ENCODE peak calls at places on chromosomes 1 and 21, in seven cellular contexts. E is tibial nerve, L is epithelial cell of esophagus, Q is GM12865, Z is AG09319, B is lower lobe of right lung, D is mesothelial cell of epicardium. R is an unnamed sample.

GRCh38 chr1:59143824-59144223 is 153.1 kb upstream of the FGGY start:
- DNase-seq in Q (no peak), B (no peak), E (no peak), Z (no peak), D (no peak), L (no peak), R (no peak)

GRCh38 chr1:43669878-43670277 is 19.9 kb downstream of the KDM4A start:
- DNase-seq in Z (no peak), Q (no peak), D (no peak), B (no peak), E (no peak), L (no peak), R (no peak)

GRCh38 chr1:214864896-214865688 is 217.4 kb upstream of the KCNK2 start:
- DNase-seq in D (no peak), L (peak), Q (no peak), Z (peak), B (no peak), E (no peak), R (no peak)

GRCh38 chr1:10283318-10283984 is 73.1 kb downstream of the KIF1B start:
- DNase-seq in D (no peak), B (no peak), E (no peak), Q (peak), Z (no peak), L (no peak), R (peak)

GRCh38 chr1:29984544-29985375 is 738.6 kb downstream of the MATN1 start:
- DNase-seq in Z (no peak), B (no peak), L (no peak), E (no peak), Q (no peak), D (no peak), R (no peak)

GRCh38 chr1:166184897-166185296 is 18.1 kb upstream of the FAM78B start:
- DNase-seq in L (peak), D (no peak), Z (no peak), Q (no peak), E (no peak), B (no peak), R (no peak)

GRCh38 chr1:156347337-156347736 is 9.0 kb downstream of the TSACC start:
- DNase-seq in B (no peak), Z (peak), Q (no peak), E (no peak), L (no peak), D (no peak), R (no peak)

GRCh38 chr21:45423201-45423955 is 18.4 kb downstream of the COL18A1 start:
- DNase-seq in E (no peak), Z (no peak), Q (no peak), B (peak), L (no peak), D (no peak), R (no peak)

GRCh38 chr1:228900099-228900965 is 165.1 kb downstream of the RHOU start:
- DNase-seq in L (no peak), B (no peak), E (peak), Z (no peak), Q (no peak), D (no peak), R (no peak)

GRCh38 chr1:27031235-27032118 is 18.8 kb upstream of the TENT5B start:
- DNase-seq in E (no peak), Z (peak), B (peak), L (peak), D (peak), Q (no peak), R (no peak)

GRCh38 chr1:223264529-223264928 is 99.4 kb downstream of the SUSD4 start:
- DNase-seq in E (no peak), L (no peak), Z (no peak), B (no peak), D (no peak), Q (no peak), R (no peak)
- TF ChIP-seq CTCF in E (no peak), L (no peak), Z (no peak), B (no peak), D (no peak), Q (no peak), R (no peak)

GRCh38 chr1:213669964-213670691 is 317.6 kb upstream of the PROX1 start:
- DNase-seq in Z (no peak), L (no peak), D (no peak), E (no peak), Q (no peak), B (no peak), R (no peak)
- TF ChIP-seq CTCF in Z (no peak), L (no peak), D (no peak), E (no peak), Q (no peak), B (no peak), R (no peak)

GRCh38 chr1:19392221-19392620 is 80.1 kb downstream of the SLC66A1 start:
- DNase-seq in D (no peak), Q (no peak), B (no peak), L (no peak), E (no peak), Z (no peak), R (no peak)

GRCh38 chr1:19390901-19391595 is 78.9 kb downstream of the SLC66A1 start:
- DNase-seq in L (peak), D (peak), E (peak), B (no peak), Z (peak), Q (peak), R (peak)

GRCh38 chr1:19393051-19393450 is 80.9 kb downstream of the SLC66A1 start:
- DNase-seq in B (no peak), Q (peak), Z (no peak), L (no peak), D (no peak), E (no peak), R (peak)

GRCh38 chr1:19390166-19390850 is 78.2 kb downstream of the SLC66A1 start:
- DNase-seq in D (no peak), Z (no peak), L (no peak), B (no peak), E (no peak), Q (no peak), R (no peak)

GRCh38 chr1:19391596-19391981 is 79.5 kb downstream of the SLC66A1 start:
- DNase-seq in Z (no peak), L (no peak), Q (no peak), B (no peak), E (no peak), D (no peak), R (no peak)
- TF ChIP-seq CTCF in Z (no peak), L (no peak), Q (no peak), B (no peak), E (no peak), D (peak), R (no peak)

GRCh38 chr1:245888809-245889208 is 618.3 kb downstream of the SMYD3 start:
- DNase-seq in L (peak), E (no peak), Z (no peak), Q (peak), D (no peak), B (no peak), R (no peak)
- TF ChIP-seq CTCF in L (peak), E (no peak), Z (peak), Q (peak), D (no peak), B (peak), R (peak)

GRCh38 chr21:32494946-32495703 is 82.6 kb downstream of the EVA1C start:
- DNase-seq in B (no peak), D (no peak), L (peak), E (no peak), Z (no peak), Q (no peak), R (no peak)

GRCh38 chr21:32496536-32496935 is 84.0 kb downstream of the EVA1C start:
- DNase-seq in E (no peak), B (no peak), Q (no peak), D (no peak), Z (no peak), L (no peak), R (no peak)

GRCh38 chr21:32499249-32500055 is 85.9 kb downstream of the TCP10L start:
- DNase-seq in L (no peak), D (no peak), Q (no peak), E (no peak), B (no peak), Z (no peak), R (no peak)
- TF ChIP-seq CTCF in L (no peak), D (no peak), Q (no peak), E (no peak), B (no peak), Z (peak), R (no peak)

R was measured in GM06990.